ENCODE peak calls at places on chromosomes 12 and 14, in nine cellular contexts. One of them, this sample, is unnamed.

GRCh38 chr14:34098045-34098984 is 147.4 kb upstream of the EGLN3 start:
- DNase-seq in HepG2: peak; percentile 68
- DNase-seq in fibroblast of pulmonary artery: peak; percentile 71
- DNase-seq in GM13977: no peak
- DNase-seq in type B pancreatic cell: no peak
- DNase-seq in choroid plexus epithelial cell: peak; percentile 69
- DNase-seq in AG04450: no peak
- DNase-seq in K562: peak; percentile 52
- DNase-seq in hepatocyte: peak; percentile 64
- DNase-seq in this sample: peak; percentile 54

GRCh38 chr12:100404769-100405407 is 48.0 kb downstream of the SLC17A8 start:
- DNase-seq in AG04450: no peak
- DNase-seq in fibroblast of pulmonary artery: peak; percentile 54
- DNase-seq in HepG2: peak; percentile 76
- DNase-seq in type B pancreatic cell: no peak
- DNase-seq in choroid plexus epithelial cell: peak; percentile 46
- DNase-seq in hepatocyte: peak; percentile 58
- DNase-seq in GM13977: peak; percentile 36
- DNase-seq in K562: peak; percentile 65
- DNase-seq in this sample: peak; percentile 20

GRCh38 chr12:13154027-13154538 is 42.4 kb upstream of the EMP1 start:
- DNase-seq in choroid plexus epithelial cell: peak; percentile 48
- DNase-seq in type B pancreatic cell: no peak
- DNase-seq in hepatocyte: no peak
- DNase-seq in AG04450: no peak
- DNase-seq in HepG2: no peak
- DNase-seq in GM13977: peak; percentile 23
- DNase-seq in K562: no peak
- DNase-seq in fibroblast of pulmonary artery: no peak
- DNase-seq in this sample: no peak

GRCh38 chr12:94169495-94169894 is 21.1 kb downstream of the PLXNC1 start:
- DNase-seq in HepG2: no peak
- DNase-seq in choroid plexus epithelial cell: no peak
- DNase-seq in fibroblast of pulmonary artery: no peak
- DNase-seq in AG04450: no peak
- DNase-seq in hepatocyte: no peak
- DNase-seq in K562: no peak
- DNase-seq in GM13977: no peak
- DNase-seq in type B pancreatic cell: no peak
- DNase-seq in this sample: no peak

GRCh38 chr12:79555006-79555925 is 135.5 kb downstream of the PAWR start:
- DNase-seq in K562: no peak
- DNase-seq in choroid plexus epithelial cell: peak; percentile 88
- DNase-seq in hepatocyte: peak; percentile 64
- DNase-seq in fibroblast of pulmonary artery: peak; percentile 85
- DNase-seq in GM13977: peak; percentile 47
- DNase-seq in AG04450: no peak
- DNase-seq in type B pancreatic cell: no peak
- DNase-seq in HepG2: peak; percentile 62
- DNase-seq in this sample: no peak

GRCh38 chr12:17503742-17504141 is 586.3 kb downstream of the RERGL start:
- DNase-seq in hepatocyte: no peak
- DNase-seq in fibroblast of pulmonary artery: no peak
- DNase-seq in AG04450: no peak
- DNase-seq in type B pancreatic cell: no peak
- DNase-seq in HepG2: no peak
- DNase-seq in K562: no peak
- DNase-seq in GM13977: no peak
- DNase-seq in choroid plexus epithelial cell: no peak
- DNase-seq in this sample: no peak

GRCh38 chr12:12008232-12008850 is 62.4 kb upstream of the BCL2L14 start:
- DNase-seq in choroid plexus epithelial cell: no peak
- DNase-seq in HepG2: no peak
- DNase-seq in AG04450: no peak
- DNase-seq in K562: no peak
- DNase-seq in fibroblast of pulmonary artery: no peak
- DNase-seq in hepatocyte: no peak
- DNase-seq in GM13977: no peak
- DNase-seq in type B pancreatic cell: no peak
- DNase-seq in this sample: no peak

GRCh38 chr14:61140271-61140670 is 140.9 kb downstream of the TMEM30B start:
- DNase-seq in choroid plexus epithelial cell: peak; percentile 58
- DNase-seq in GM13977: no peak
- DNase-seq in type B pancreatic cell: no peak
- DNase-seq in AG04450: no peak
- DNase-seq in fibroblast of pulmonary artery: no peak
- DNase-seq in HepG2: no peak
- DNase-seq in K562: no peak
- DNase-seq in hepatocyte: no peak
- DNase-seq in this sample: no peak

GRCh38 chr12:45292486-45293195 is 76.7 kb downstream of the ANO6 start:
- DNase-seq in type B pancreatic cell: no peak
- DNase-seq in K562: no peak
- DNase-seq in fibroblast of pulmonary artery: no peak
- DNase-seq in HepG2: no peak
- DNase-seq in AG04450: no peak
- DNase-seq in hepatocyte: no peak
- DNase-seq in GM13977: no peak
- DNase-seq in choroid plexus epithelial cell: peak; percentile 75
- DNase-seq in this sample: no peak

GRCh38 chr14:33175951-33176350 is 237.3 kb downstream of the NPAS3 start:
- DNase-seq in GM13977: no peak
- DNase-seq in hepatocyte: no peak
- DNase-seq in K562: no peak
- DNase-seq in type B pancreatic cell: no peak
- DNase-seq in fibroblast of pulmonary artery: no peak
- DNase-seq in HepG2: no peak
- DNase-seq in choroid plexus epithelial cell: no peak
- DNase-seq in AG04450: no peak
- DNase-seq in this sample: no peak

GRCh38 chr14:89025581-89026236 is 201.3 kb downstream of the TTC8 start:
- DNase-seq in type B pancreatic cell: no peak
- DNase-seq in hepatocyte: no peak
- DNase-seq in AG04450: no peak
- DNase-seq in GM13977: no peak
- DNase-seq in choroid plexus epithelial cell: no peak
- DNase-seq in K562: no peak
- DNase-seq in fibroblast of pulmonary artery: peak; percentile 38
- DNase-seq in HepG2: no peak
- DNase-seq in this sample: no peak

GRCh38 chr12:100142851-100143559 is at the start of gene BLTP3B:
- DNase-seq in AG04450: peak; percentile 13
- DNase-seq in type B pancreatic cell: peak; percentile 90
- DNase-seq in HepG2: peak; percentile 62
- DNase-seq in fibroblast of pulmonary artery: peak; percentile 75
- DNase-seq in hepatocyte: peak; percentile 96
- DNase-seq in K562: peak; percentile 91
- DNase-seq in choroid plexus epithelial cell: peak; percentile 77
- DNase-seq in GM13977: peak; percentile 91
- DNase-seq in this sample: peak; percentile 93

GRCh38 chr14:92513966-92514843 is 624 bp downstream of the RIN3 start:
- DNase-seq in GM13977: peak; percentile 66
- DNase-seq in AG04450: no peak
- DNase-seq in fibroblast of pulmonary artery: peak; percentile 29
- DNase-seq in HepG2: peak; percentile 36
- DNase-seq in type B pancreatic cell: no peak
- DNase-seq in hepatocyte: peak; percentile 52
- DNase-seq in K562: no peak
- DNase-seq in choroid plexus epithelial cell: peak; percentile 39
- DNase-seq in this sample: peak; percentile 71

GRCh38 chr14:83164016-83164415 is 1630.4 kb upstream of the SEL1L start:
- DNase-seq in type B pancreatic cell: no peak
- DNase-seq in AG04450: peak; percentile 85
- DNase-seq in K562: no peak
- DNase-seq in choroid plexus epithelial cell: peak; percentile 89
- DNase-seq in GM13977: no peak
- DNase-seq in HepG2: no peak
- DNase-seq in hepatocyte: peak; percentile 12
- DNase-seq in fibroblast of pulmonary artery: peak; percentile 16
- DNase-seq in this sample: no peak

GRCh38 chr12:133063556-133063955 is 17.2 kb upstream of the ZNF140 start:
- DNase-seq in K562: no peak
- DNase-seq in GM13977: no peak
- DNase-seq in AG04450: no peak
- DNase-seq in hepatocyte: no peak
- DNase-seq in fibroblast of pulmonary artery: no peak
- DNase-seq in HepG2: no peak
- DNase-seq in choroid plexus epithelial cell: no peak
- DNase-seq in type B pancreatic cell: no peak
- DNase-seq in this sample: no peak

GRCh38 chr14:50719911-50720759 is 52.0 kb upstream of the SAV1 start:
- DNase-seq in choroid plexus epithelial cell: no peak
- DNase-seq in fibroblast of pulmonary artery: no peak
- DNase-seq in hepatocyte: no peak
- DNase-seq in K562: no peak
- DNase-seq in type B pancreatic cell: no peak
- DNase-seq in GM13977: no peak
- DNase-seq in AG04450: peak; percentile 24
- DNase-seq in HepG2: no peak
- DNase-seq in this sample: no peak

DNA sequence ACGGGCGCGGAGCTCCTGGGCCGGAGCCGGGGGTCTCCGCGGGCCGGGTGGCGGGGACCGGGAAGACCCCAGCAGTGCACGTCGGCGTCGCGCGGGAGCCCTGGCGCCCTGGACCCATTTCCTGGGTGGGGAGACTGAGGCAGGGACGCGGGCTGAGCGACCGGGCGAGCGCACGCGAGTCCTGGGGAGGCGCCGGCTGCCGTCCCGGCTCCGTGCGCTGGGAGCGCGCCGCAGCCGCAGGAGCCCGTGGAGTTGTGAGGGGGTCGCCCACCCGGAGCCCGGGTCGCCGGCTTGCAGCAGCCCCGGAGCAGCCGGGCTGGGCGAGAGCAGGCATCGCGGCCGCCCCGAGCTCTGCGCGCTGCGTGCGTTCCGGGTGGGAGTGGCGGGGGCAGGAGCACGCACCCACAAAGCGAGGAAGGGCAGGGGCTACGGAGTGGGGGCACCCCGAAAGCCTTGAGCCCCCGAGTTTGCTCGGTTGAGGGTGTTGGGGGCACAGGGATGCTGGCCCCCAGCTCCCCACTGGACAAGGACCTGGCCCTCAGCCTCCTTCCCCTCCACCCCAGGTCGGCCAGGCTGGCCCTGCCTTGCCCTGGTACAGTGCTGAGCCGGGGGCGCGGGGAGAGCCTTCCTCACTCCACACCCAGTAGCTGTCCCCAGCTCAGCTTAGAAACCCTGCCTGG is 618 bp downstream of the MMP17 start:
- DNase-seq in AG04450: no peak
- DNase-seq in K562: peak; percentile 52
- DNase-seq in GM13977: peak; percentile 54
- DNase-seq in hepatocyte: peak; percentile 16
- DNase-seq in choroid plexus epithelial cell: no peak
- DNase-seq in fibroblast of pulmonary artery: no peak
- DNase-seq in HepG2: no peak
- DNase-seq in type B pancreatic cell: peak; percentile 72
- DNase-seq in this sample: no peak
- TF ChIP-seq CTCF in AG04450: no peak
- TF ChIP-seq CTCF in K562: no peak
- TF ChIP-seq CTCF in GM13977: no peak
- TF ChIP-seq CTCF in hepatocyte: no peak
- TF ChIP-seq CTCF in choroid plexus epithelial cell: no peak
- TF ChIP-seq CTCF in fibroblast of pulmonary artery: no peak
- TF ChIP-seq CTCF in HepG2: no peak
- TF ChIP-seq CTCF in type B pancreatic cell: no peak
- TF ChIP-seq CTCF in this sample: no peak

DNA sequence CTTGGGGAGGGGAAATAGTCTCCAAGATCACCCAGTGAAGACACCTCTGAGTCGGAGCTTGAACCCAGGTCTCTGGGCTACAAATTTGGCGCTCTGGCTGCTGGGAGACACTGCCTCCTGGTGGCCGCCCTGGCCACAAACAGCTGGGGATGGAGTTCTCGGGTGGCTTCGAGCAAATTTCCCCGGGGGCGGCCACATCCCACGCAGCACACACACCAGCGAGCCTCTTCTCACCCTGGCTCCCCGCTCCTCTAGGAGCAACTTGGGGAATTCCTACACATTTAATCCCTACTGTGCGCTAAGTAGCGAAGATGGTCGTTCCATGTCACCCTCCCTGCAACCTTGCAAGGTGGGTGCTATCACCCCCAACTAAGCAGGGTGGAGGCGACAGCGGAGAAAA is 66.2 kb upstream of the BEGAIN start:
- DNase-seq in AG04450: no peak
- DNase-seq in K562: peak; percentile 41
- DNase-seq in GM13977: peak; percentile 57
- DNase-seq in hepatocyte: no peak
- DNase-seq in type B pancreatic cell: no peak
- DNase-seq in fibroblast of pulmonary artery: no peak
- DNase-seq in choroid plexus epithelial cell: no peak
- DNase-seq in HepG2: no peak
- DNase-seq in this sample: no peak
- TF ChIP-seq CTCF in AG04450: peak; percentile 35
- TF ChIP-seq CTCF in K562: peak; percentile 77
- TF ChIP-seq CTCF in GM13977: peak; percentile 57
- TF ChIP-seq CTCF in hepatocyte: peak; percentile 42
- TF ChIP-seq CTCF in type B pancreatic cell: peak; percentile 75
- TF ChIP-seq CTCF in fibroblast of pulmonary artery: peak; percentile 49
- TF ChIP-seq CTCF in choroid plexus epithelial cell: peak; percentile 72
- TF ChIP-seq CTCF in HepG2: peak; percentile 57
- TF ChIP-seq CTCF in this sample: peak; percentile 30

DNA sequence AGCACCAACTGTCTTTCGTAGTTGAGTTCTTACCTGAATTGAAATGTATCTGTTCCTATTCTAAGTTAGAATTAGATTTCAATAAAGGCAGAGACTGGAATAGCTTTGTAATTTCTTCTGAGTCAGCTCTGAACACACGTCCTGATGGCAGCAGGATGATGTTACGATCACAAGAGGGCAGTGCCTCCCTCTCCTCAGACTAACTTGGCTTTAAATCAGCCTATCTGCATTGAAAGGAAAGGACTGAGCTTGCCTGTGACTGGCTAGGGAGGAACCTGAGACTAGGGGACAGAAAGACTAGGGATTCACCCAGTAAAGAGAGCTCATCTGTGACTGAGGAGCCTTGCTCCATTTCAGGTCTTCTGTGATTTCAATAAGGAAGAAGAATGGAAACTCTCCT is 323.7 kb upstream of the OR4E1 start:
- DNase-seq in K562: no peak
- DNase-seq in fibroblast of pulmonary artery: no peak
- DNase-seq in choroid plexus epithelial cell: peak; percentile 19
- DNase-seq in GM13977: no peak
- DNase-seq in HepG2: peak; percentile 43
- DNase-seq in AG04450: no peak
- DNase-seq in hepatocyte: peak; percentile 57
- DNase-seq in type B pancreatic cell: no peak
- DNase-seq in this sample: no peak
- TF ChIP-seq CTCF in K562: no peak
- TF ChIP-seq CTCF in fibroblast of pulmonary artery: peak; percentile 6
- TF ChIP-seq CTCF in choroid plexus epithelial cell: peak; percentile 14
- TF ChIP-seq CTCF in GM13977: no peak
- TF ChIP-seq CTCF in HepG2: peak; percentile 31
- TF ChIP-seq CTCF in AG04450: peak; percentile 20
- TF ChIP-seq CTCF in hepatocyte: peak; percentile 36
- TF ChIP-seq CTCF in type B pancreatic cell: peak; percentile 53
- TF ChIP-seq CTCF in this sample: no peak

DNA sequence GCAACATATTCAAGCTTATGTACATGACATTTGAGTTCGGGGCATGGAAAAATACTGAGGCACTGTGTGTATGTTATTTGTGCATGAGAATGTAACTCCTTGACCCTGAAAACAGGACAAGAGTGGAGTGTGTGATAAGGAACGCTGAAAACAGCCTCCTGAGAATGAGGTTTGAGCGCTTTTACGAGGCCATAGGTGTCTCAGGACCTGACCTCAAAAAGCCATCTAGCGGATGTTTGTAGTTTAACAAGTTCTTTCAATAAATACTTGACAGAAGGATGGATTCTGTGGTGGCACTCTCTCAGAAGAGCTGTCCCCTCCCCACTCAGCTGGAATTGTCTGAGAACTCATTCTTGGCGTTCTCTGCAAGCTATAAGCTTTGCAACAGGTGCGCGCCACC is 350.5 kb upstream of the TMTC1 start:
- DNase-seq in type B pancreatic cell: no peak
- DNase-seq in fibroblast of pulmonary artery: no peak
- DNase-seq in K562: no peak
- DNase-seq in GM13977: no peak
- DNase-seq in AG04450: no peak
- DNase-seq in hepatocyte: peak; percentile 22
- DNase-seq in HepG2: peak; percentile 24
- DNase-seq in choroid plexus epithelial cell: no peak
- DNase-seq in this sample: no peak
- TF ChIP-seq CTCF in type B pancreatic cell: peak; percentile 49
- TF ChIP-seq CTCF in fibroblast of pulmonary artery: no peak
- TF ChIP-seq CTCF in K562: peak; percentile 28
- TF ChIP-seq CTCF in GM13977: no peak
- TF ChIP-seq CTCF in AG04450: no peak
- TF ChIP-seq CTCF in hepatocyte: peak; percentile 29
- TF ChIP-seq CTCF in HepG2: peak; percentile 59
- TF ChIP-seq CTCF in choroid plexus epithelial cell: no peak
- TF ChIP-seq CTCF in this sample: no peak

This sample was measured in GM13976.